ENCODE peak calls at places on chromosomes 2 and 18, in nine cellular contexts. K is astrocyte, L is astrocyte of the spinal cord, N is H1, Q is GM23338, Y is K562, A is fibroblast of pulmonary artery, J is mesendoderm, R is ascending aorta. G is an unnamed sample.

GRCh38 chr2:130846686-130847375 is 10.1 kb downstream of the ARHGEF4 start:
- DNase-seq in L (peak), N (no peak), K (peak), Y (no peak), R (no peak), A (no peak), J (no peak), Q (no peak), G (no peak)

GRCh38 chr2:24222946-24223345 is 48.1 kb downstream of the FAM228A start:
- DNase-seq in K (no peak), R (no peak), N (no peak), Q (no peak), A (no peak), J (no peak), L (no peak), Y (no peak), G (no peak)

GRCh38 chr2:99754215-99754614 is 264.4 kb upstream of the REV1 start:
- DNase-seq in Q (no peak), Y (no peak), R (no peak), J (no peak), K (peak), A (peak), N (no peak), L (no peak), G (no peak)

GRCh38 chr2:31199206-31199605 is 18.1 kb downstream of the CAPN14 start:
- DNase-seq in L (no peak), N (no peak), R (no peak), K (no peak), Y (no peak), Q (no peak), A (no peak), J (no peak), G (no peak)

GRCh38 chr2:53448591-53448990 is 319.0 kb upstream of the CHAC2 start:
- DNase-seq in Q (no peak), R (no peak), L (no peak), N (no peak), J (no peak), K (peak), A (peak), Y (no peak), G (no peak)

GRCh38 chr2:240348522-240348921 is 86.9 kb upstream of the GPC1 start:
- DNase-seq in Y (no peak), R (no peak), N (no peak), K (no peak), A (no peak), Q (no peak), J (no peak), L (no peak), G (no peak)

GRCh38 chr2:85605406-85606115 is 3.1 kb upstream of the TMEM150A start:
- DNase-seq in A (peak), K (peak), Y (no peak), J (no peak), Q (no peak), N (no peak), R (no peak), L (peak), G (no peak)

GRCh38 chr2:196284901-196285589 is 113.7 kb upstream of the STK17B start:
- DNase-seq in R (no peak), A (peak), J (no peak), Q (no peak), L (peak), N (no peak), Y (no peak), K (no peak), G (no peak)

GRCh38 chr2:106812377-106812776 is 73.6 kb downstream of the ST6GAL2 start:
- DNase-seq in Y (no peak), Q (no peak), K (peak), A (peak), R (no peak), N (no peak), L (peak), J (no peak), G (no peak)

GRCh38 chr2:120132190-120132589 is 91.0 kb downstream of the TMEM185B start:
- DNase-seq in R (no peak), N (no peak), L (peak), K (peak), Y (peak), A (peak), J (no peak), Q (no peak), G (no peak)

GRCh38 chr2:180657054-180657453 is 323.4 kb upstream of the UBE2E3 start:
- DNase-seq in J (peak), Q (no peak), A (peak), N (no peak), K (peak), Y (no peak), L (peak), R (no peak), G (no peak)

GRCh38 chr18:3839481-3840075 is 389.6 kb downstream of the TGIF1 start:
- DNase-seq in J (no peak), L (no peak), K (no peak), A (no peak), R (no peak), Q (peak), Y (no peak), N (no peak), G (no peak)

GRCh38 chr2:68764041-68764780 is 29.6 kb downstream of the ARHGAP25 start:
- DNase-seq in J (no peak), Y (no peak), R (no peak), L (no peak), A (no peak), N (no peak), Q (no peak), K (peak), G (no peak)

GRCh38 chr2:230879271-230879882 is 14.6 kb downstream of the ITM2C start:
- DNase-seq in K (no peak), L (no peak), R (no peak), Q (no peak), J (no peak), N (no peak), A (no peak), Y (no peak), G (no peak)

GRCh38 chr18:55779711-55780590 is 192.0 kb upstream of the TCF4 start:
- DNase-seq in L (peak), Q (peak), J (peak), K (no peak), R (no peak), Y (peak), N (peak), A (peak), G (no peak)

GRCh38 chr2:47070920-47071824 is 83.9 kb downstream of the STPG4 start:
- DNase-seq in K (peak), N (no peak), L (peak), A (peak), Q (no peak), J (no peak), R (peak), Y (no peak), G (no peak)

GRCh38 chr18:68484241-68484640 is 230.7 kb downstream of the TMX3 start:
- DNase-seq in Q (no peak), J (no peak), K (peak), R (no peak), N (no peak), A (peak), L (peak), Y (no peak), G (no peak)

GRCh38 chr2:165408191-165408590 is 61.3 kb upstream of the CSRNP3 start:
- DNase-seq in N (no peak), Y (no peak), L (no peak), J (no peak), A (peak), K (no peak), R (no peak), Q (no peak), G (no peak)

GRCh38 chr2:222594679-222595078 is 61.2 kb downstream of the FARSB start:
- DNase-seq in Q (no peak), J (no peak), K (peak), A (peak), Y (no peak), L (peak), R (no peak), N (no peak), G (no peak)

GRCh38 chr2:98378901-98379300 is 32.6 kb downstream of the CNGA3 start:
- DNase-seq in A (peak), Y (peak), K (peak), J (no peak), Q (no peak), R (no peak), N (peak), L (peak), G (no peak)

GRCh38 chr2:112938904-112939303 is 27.9 kb downstream of the IL37 start:
- DNase-seq in N (no peak), R (no peak), K (peak), Y (no peak), L (peak), J (no peak), Q (no peak), A (peak), G (no peak)

GRCh38 chr2:85277416-85278158 is 50.2 kb downstream of the TGOLN2 start:
- DNase-seq in R (no peak), Y (no peak), K (peak), L (peak), J (no peak), Q (peak), A (peak), N (no peak), G (no peak)

GRCh38 chr2:149606251-149606811 is 18.8 kb upstream of the MMADHC start:
- DNase-seq in Q (no peak), Y (no peak), L (no peak), R (no peak), N (no peak), A (peak), J (no peak), K (peak), G (no peak)

GRCh38 chr2:36507408-36507812 is 90.6 kb downstream of the FEZ2 start:
- DNase-seq in K (no peak), Y (peak), R (no peak), J (peak), N (no peak), A (peak), L (peak), Q (peak), G (peak)

GRCh38 chr2:199985625-199986207 is 30.3 kb downstream of the MAIP1 start:
- DNase-seq in K (peak), A (peak), Q (peak), L (peak), R (no peak), J (peak), Y (peak), N (peak), G (peak)

GRCh38 chr2:160338891-160339290 is 138.8 kb upstream of the ITGB6 start:
- DNase-seq in J (peak), R (no peak), L (no peak), Q (no peak), A (peak), Y (no peak), K (peak), N (no peak), G (no peak)

GRCh38 chr2:219597552-219598307 is at the start of gene STK11IP:
- DNase-seq in Y (peak), K (peak), N (peak), J (peak), Q (peak), L (peak), R (peak), A (peak), G (peak)

GRCh38 chr2:162887087-162887486 is 48.5 kb upstream of the KCNH7 start:
- DNase-seq in Q (no peak), N (no peak), Y (no peak), R (no peak), L (no peak), K (no peak), A (no peak), J (no peak), G (no peak)

GRCh38 chr18:23626451-23627279 is 36.0 kb downstream of the ANKRD29 start:
- DNase-seq in J (no peak), Q (no peak), A (peak), N (no peak), L (peak), Y (no peak), K (peak), R (no peak), G (no peak)

GRCh38 chr2:1363367-1363766 is 49.9 kb upstream of the TPO start:
- DNase-seq in K (no peak), J (no peak), R (no peak), Y (no peak), Q (no peak), A (no peak), L (no peak), N (no peak), G (no peak)

GRCh38 chr2:229620759-229621158 is 93.6 kb downstream of the DNER start:
- DNase-seq in Y (no peak), K (no peak), N (no peak), J (no peak), L (no peak), A (no peak), R (no peak), Q (no peak), G (no peak)

GRCh38 chr2:158815166-158815565 is 20.0 kb downstream of the DAPL1 start:
- DNase-seq in R (no peak), L (no peak), J (no peak), Y (no peak), K (no peak), N (no peak), Q (no peak), A (no peak), G (no peak)

GRCh38 chr2:25817006-25817405 is 61.3 kb downstream of the ASXL2 start:
- DNase-seq in K (no peak), J (no peak), Q (no peak), R (no peak), L (no peak), A (no peak), N (no peak), Y (no peak), G (no peak)

GRCh38 chr2:124699001-124699565 is 674.0 kb downstream of the CNTNAP5 start:
- DNase-seq in A (no peak), Q (no peak), J (no peak), L (no peak), R (no peak), N (no peak), K (no peak), Y (no peak), G (no peak)

GRCh38 chr18:31162825-31163435 is at the start of gene DSC1:
- DNase-seq in N (no peak), K (no peak), Y (no peak), A (no peak), R (no peak), L (no peak), Q (no peak), J (no peak), G (no peak)

DNA sequence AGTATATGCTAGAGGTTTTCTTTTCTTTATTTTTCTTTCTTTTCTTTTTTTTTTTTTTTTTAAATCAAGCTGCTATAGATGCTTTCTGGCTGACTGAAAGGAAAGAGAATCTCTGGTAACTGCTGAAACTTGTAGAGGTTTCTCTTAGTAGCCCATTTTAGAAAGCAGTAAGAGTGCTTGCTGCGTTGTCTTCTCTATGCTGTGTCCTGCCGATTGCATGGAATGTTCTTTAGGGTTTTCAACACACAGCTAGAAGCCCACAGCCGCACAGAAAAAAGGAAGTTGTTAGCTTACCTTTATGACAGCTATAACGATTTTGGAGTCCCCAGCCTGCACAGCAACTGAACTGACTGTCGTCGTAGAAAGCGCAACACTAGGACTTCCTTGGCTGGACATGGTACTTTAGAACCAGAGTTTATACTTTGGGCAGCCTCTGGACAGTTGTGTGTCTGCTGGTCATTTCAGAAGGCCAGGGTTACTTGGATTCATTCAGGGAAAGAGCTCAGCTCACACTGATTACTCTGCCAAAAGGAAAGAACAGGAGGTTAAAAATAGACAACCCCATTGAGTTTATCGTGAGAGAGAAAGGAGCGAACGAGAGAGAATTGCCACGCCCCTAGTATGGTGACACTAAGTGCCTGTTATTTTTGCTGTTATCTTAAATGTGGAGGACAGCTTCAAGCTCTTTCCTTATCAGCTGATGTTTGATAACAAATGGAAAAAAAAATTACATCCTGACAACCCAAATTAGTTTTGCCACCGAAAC is at the start of gene CCDC141:
- DNase-seq in A (peak), L (no peak), N (no peak), Q (no peak), R (no peak), Y (no peak), K (no peak), J (peak), G (no peak)
- H3K4me3 ChIP-seq in A (no peak), L (no peak), N (no peak), Q (peak), R (peak), Y (no peak), K (no peak), J (no peak), G (no peak)

GRCh38 chr2:74066491-74067203 is 81.1 kb downstream of the BOLA3 start:
- DNase-seq in Y (no peak), R (no peak), A (peak), Q (no peak), J (no peak), L (peak), N (no peak), K (no peak), G (no peak)
- H3K4me3 ChIP-seq in Y (no peak), R (no peak), A (no peak), Q (no peak), J (no peak), L (no peak), N (no peak), K (no peak), G (no peak)

GRCh38 chr2:223998983-223999382 is 40.1 kb downstream of the SERPINE2 start:
- DNase-seq in Q (no peak), K (peak), R (no peak), L (peak), Y (no peak), J (no peak), A (no peak), N (no peak), G (no peak)

GRCh38 chr2:224004105-224004715 is 34.9 kb downstream of the SERPINE2 start:
- DNase-seq in R (no peak), J (no peak), L (no peak), K (no peak), Y (no peak), Q (no peak), N (no peak), A (peak), G (no peak)

GRCh38 chr2:223997938-223998337 is 40.7 kb downstream of the MRPL44 start:
- DNase-seq in K (peak), Y (no peak), J (no peak), R (no peak), L (peak), Q (no peak), A (no peak), N (no peak), G (no peak)

GRCh38 chr2:223995569-223995968 is 38.3 kb downstream of the MRPL44 start:
- DNase-seq in R (no peak), L (peak), A (peak), J (no peak), Q (no peak), N (no peak), K (peak), Y (peak), G (no peak)

GRCh38 chr2:223999862-224000261 is 39.2 kb downstream of the SERPINE2 start:
- DNase-seq in J (no peak), L (no peak), K (no peak), Q (no peak), A (no peak), Y (no peak), R (no peak), N (no peak), G (no peak)
- H3K4me3 ChIP-seq in J (no peak), L (no peak), K (no peak), Q (no peak), A (no peak), Y (no peak), R (no peak), N (no peak), G (no peak)

DNA sequence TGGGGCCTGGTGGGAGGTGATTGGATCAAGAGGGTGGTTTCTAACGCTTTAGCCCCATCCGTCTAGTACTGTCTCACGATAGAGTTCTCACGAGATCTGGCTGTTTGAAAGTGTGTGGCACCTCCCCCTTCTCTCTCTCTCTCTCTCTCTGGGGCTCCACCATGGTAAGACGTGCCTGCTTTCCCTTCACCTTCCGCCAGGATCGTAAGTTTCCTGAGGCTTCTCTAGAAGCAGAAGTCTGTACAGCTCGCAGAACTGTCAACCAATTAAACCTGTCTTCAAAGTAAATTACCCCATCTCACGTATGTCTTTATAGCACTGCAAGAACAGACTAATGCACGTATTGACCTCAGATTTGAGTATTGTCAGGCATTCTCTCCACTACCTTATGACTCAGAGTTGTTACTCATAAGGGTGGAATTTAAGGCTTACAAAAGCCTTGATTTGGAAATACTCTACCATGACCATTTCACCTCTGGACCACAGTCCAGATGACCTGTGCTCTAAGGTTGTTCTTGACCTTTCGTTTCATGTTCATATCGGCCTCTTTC is 99.5 kb upstream of the AGAP1 start:
- DNase-seq in N (no peak), Q (no peak), Y (peak), L (peak), A (peak), J (peak), R (no peak), K (peak), G (no peak)
- H3K4me3 ChIP-seq in N (no peak), Q (no peak), Y (no peak), L (no peak), A (no peak), J (no peak), R (no peak), K (no peak), G (no peak)

GRCh38 chr2:17876590-17876989 is 1.9 kb upstream of the KCNS3 start:
- DNase-seq in L (no peak), R (no peak), J (no peak), Y (no peak), K (no peak), N (no peak), Q (no peak), A (no peak), G (no peak)

GRCh38 chr2:17878222-17879136 is at the start of gene KCNS3:
- DNase-seq in A (peak), K (no peak), R (no peak), L (peak), N (peak), Y (peak), J (peak), Q (peak), G (peak)

GRCh38 chr2:17877811-17878221 is 651 bp upstream of the KCNS3 start:
- DNase-seq in L (peak), Y (peak), J (peak), N (peak), A (peak), K (no peak), R (no peak), Q (peak), G (no peak)

GRCh38 chr2:17879137-17879912 is 858 bp downstream of the KCNS3 start:
- DNase-seq in J (peak), Q (peak), N (peak), L (peak), A (peak), K (peak), Y (peak), R (no peak), G (peak)

DNA sequence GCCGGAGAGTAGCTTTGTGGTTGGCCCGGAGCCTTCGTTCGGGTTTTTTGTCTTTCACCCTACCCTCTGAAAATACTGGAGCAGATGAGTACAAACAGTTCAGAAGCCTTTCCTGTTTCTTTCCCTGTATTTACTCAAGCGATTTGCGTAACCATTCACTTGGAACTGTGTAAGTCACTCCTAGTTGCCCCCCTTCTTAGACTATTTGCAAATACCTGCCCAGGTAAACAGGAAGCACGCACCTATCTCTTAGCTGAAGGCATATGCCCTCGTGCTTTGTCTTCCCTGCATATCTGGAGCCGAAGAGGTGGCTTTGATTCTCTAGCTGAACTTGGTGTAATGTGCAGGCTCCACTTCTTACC is 1.4 kb downstream of the KCNS3 start:
- DNase-seq in J (peak), N (no peak), R (no peak), K (no peak), L (no peak), A (no peak), Y (no peak), Q (no peak), G (no peak)
- H3K4me3 ChIP-seq in J (no peak), N (peak), R (peak), K (no peak), L (peak), A (no peak), Y (no peak), Q (peak), G (peak)